ENCODE peak calls at places on chromosomes 13 and 19, in four cellular contexts. T, D, B and K are unnamed samples.

GRCh38 chr19:48444129-48444932 is 1.5 kb upstream of the GRWD1 start:
- DNase-seq in T (no peak), B (no peak), D (no peak), K (no peak)

GRCh38 chr13:105037064-105037463 is 1498.4 kb downstream of the EFNB2 start:
- DNase-seq in B (no peak), T (no peak), D (no peak), K (no peak)

GRCh38 chr13:92838786-92839185 is 387.8 kb upstream of the GPC6 start:
- DNase-seq in T (no peak), D (no peak), B (no peak), K (no peak)

GRCh38 chr19:47157455-47158321 is 27.1 kb downstream of the SAE1 start:
- DNase-seq in B (no peak), T (peak), D (peak), K (no peak)

GRCh38 chr13:113034451-113035208 is 65.6 kb downstream of the MCF2L start:
- DNase-seq in D (no peak), T (no peak), B (no peak), K (no peak)

GRCh38 chr13:28741080-28741479 is 22.3 kb upstream of the SLC46A3 start:
- DNase-seq in D (no peak), B (no peak), T (no peak), K (no peak)

GRCh38 chr19:4494691-4495064 is 22.6 kb downstream of the HDGFL2 start:
- DNase-seq in T (no peak), D (no peak), B (no peak), K (no peak)

GRCh38 chr19:17309962-17310461 is 649 bp downstream of the DDA1 start:
- DNase-seq in B (no peak), D (no peak), T (no peak), K (no peak)

GRCh38 chr19:13526552-13526951 is 20.3 kb upstream of the CACNA1A start:
- DNase-seq in D (no peak), T (no peak), B (no peak), K (no peak)

GRCh38 chr13:112005925-112006324 is 61.0 kb upstream of the SOX1 start:
- DNase-seq in B (no peak), T (no peak), D (no peak), K (no peak)

GRCh38 chr13:37495046-37495445 is 103.5 kb downstream of the POSTN start:
- DNase-seq in T (no peak), B (no peak), D (no peak), K (no peak)

GRCh38 chr13:21124853-21125252 is 51.5 kb downstream of the SKA3 start:
- DNase-seq in B (no peak), D (no peak), T (no peak), K (no peak)

GRCh38 chr13:24232037-24232436 is 71.5 kb downstream of the SPATA13 start:
- DNase-seq in B (no peak), D (no peak), T (no peak), K (no peak)

GRCh38 chr13:33283195-33283910 is 2.2 kb downstream of the STARD13 start:
- DNase-seq in T (no peak), D (no peak), B (no peak), K (no peak)

GRCh38 chr19:4583961-4584669 is 24.6 kb upstream of the SEMA6B start:
- DNase-seq in B (no peak), D (no peak), T (no peak), K (no peak)

GRCh38 chr19:47228168-47228936 is 2.6 kb downstream of the BBC3 start:
- DNase-seq in T (peak), D (peak), B (peak), K (peak)

GRCh38 chr13:23378009-23378632 is 55.4 kb downstream of the SACS start:
- DNase-seq in B (no peak), T (no peak), D (peak), K (no peak)

GRCh38 chr13:78875792-78876580 is 217.0 kb upstream of the OBI1 start:
- DNase-seq in B (no peak), T (no peak), D (no peak), K (no peak)

GRCh38 chr13:80901111-80902014 is 560.4 kb upstream of the SPRY2 start:
- DNase-seq in T (no peak), D (no peak), B (no peak), K (no peak)

GRCh38 chr13:110409581-110409992 is 102.5 kb downstream of the COL4A2 start:
- DNase-seq in B (no peak), T (no peak), D (no peak), K (no peak)

GRCh38 chr13:46354143-46355087 is 32.6 kb downstream of the RUBCNL start:
- DNase-seq in T (no peak), D (no peak), B (no peak), K (no peak)

GRCh38 chr19:30116984-30117555 is 175.0 kb downstream of the URI1 start:
- DNase-seq in D (no peak), B (no peak), T (no peak), K (no peak)

GRCh38 chr19:49106648-49107135 is 7.5 kb upstream of the LIN7B start:
- DNase-seq in D (peak), T (peak), B (no peak), K (peak)

GRCh38 chr19:14459703-14460102 is 15.5 kb downstream of the PTGER1 start:
- DNase-seq in D (no peak), T (no peak), B (no peak), K (no peak)

GRCh38 chr19:20611866-20612265 is 46.3 kb upstream of the ZNF737 start:
- DNase-seq in B (no peak), D (no peak), T (no peak), K (no peak)

GRCh38 chr19:16380314-16380695 is 55.7 kb downstream of the KLF2 start:
- DNase-seq in D (no peak), B (no peak), T (no peak), K (no peak)

GRCh38 chr13:111909501-111909900 is 157.4 kb upstream of the SOX1 start:
- DNase-seq in T (peak), D (no peak), B (no peak), K (no peak)

GRCh38 chr13:34019870-34020269 is 201.9 kb downstream of the RFC3 start:
- DNase-seq in T (no peak), D (no peak), B (no peak), K (no peak)

GRCh38 chr19:3818479-3818878 is 32.3 kb upstream of the MATK start:
- DNase-seq in D (no peak), B (no peak), T (no peak), K (no peak)